ENCODE peak calls at places on chromosomes 13 and 19, in seven cellular contexts. A is transverse colon, B is suprapubic skin, Z is breast epithelium, Q is HCT116, T is GM23338, O is sigmoid colon. S is an unnamed sample. For H3K4me1, the result is how much of the 10 kb centered on the place peaks cover.

GRCh38 chr19:33114302-33114701 is 17.6 kb upstream of the WDR88 start:
- DNase-seq in B (no peak), Q (peak), A (no peak), T (no peak), Z (no peak), O (no peak), S (no peak)

GRCh38 chr13:103282571-103283450 is 216.6 kb upstream of the SLC10A2 start:
- DNase-seq in A (no peak), T (no peak), B (no peak), Z (no peak), Q (no peak), O (no peak), S (no peak)

GRCh38 chr19:17103177-17103576 is 27.6 kb downstream of the MYO9B start:
- DNase-seq in O (no peak), A (peak), B (no peak), Q (peak), Z (no peak), T (peak), S (no peak)

GRCh38 chr19:1421218-1421957 is 14.0 kb downstream of the DAZAP1 start:
- DNase-seq in O (no peak), B (no peak), Q (no peak), A (no peak), Z (no peak), T (no peak), S (no peak)

GRCh38 chr13:22091971-22092300 is 421.1 kb downstream of the FGF9 start:
- DNase-seq in A (no peak), T (no peak), Q (no peak), B (no peak), Z (no peak), O (no peak), S (no peak)

GRCh38 chr13:83325454-83325853 is 556.8 kb downstream of the SLITRK1 start:
- DNase-seq in T (no peak), B (no peak), Q (no peak), A (no peak), O (no peak), Z (no peak), S (no peak)

GRCh38 chr19:46975918-46976782 is 43.5 kb upstream of the NPAS1 start:
- DNase-seq in B (peak), O (peak), T (peak), Q (peak), A (peak), Z (peak), S (peak)

GRCh38 chr13:20349564-20350379 is 117.7 kb upstream of the GJB6 start:
- DNase-seq in O (no peak), T (no peak), A (no peak), Z (no peak), Q (no peak), B (no peak), S (no peak)

GRCh38 chr13:25179810-25180437 is 7.8 kb upstream of the AMER2 start:
- DNase-seq in A (no peak), O (no peak), Z (no peak), Q (no peak), T (no peak), B (no peak), S (no peak)

GRCh38 chr13:51539887-51540286 is 44.4 kb upstream of the WDFY2 start:
- DNase-seq in B (no peak), T (no peak), Q (no peak), A (no peak), O (no peak), Z (no peak), S (no peak)

GRCh38 chr19:32453736-32454135 is 48.2 kb downstream of the DPY19L3 start:
- DNase-seq in B (no peak), Z (no peak), O (no peak), T (no peak), A (no peak), Q (no peak), S (no peak)

GRCh38 chr13:35481777-35482176 is 5.3 kb upstream of the MAB21L1 start:
- DNase-seq in O (no peak), Q (no peak), T (no peak), A (no peak), B (no peak), Z (no peak), S (no peak)

GRCh38 chr19:9945319-9945966 is 9.1 kb upstream of the OLFM2 start:
- DNase-seq in O (peak), B (peak), T (peak), Z (peak), A (peak), Q (no peak), S (no peak)

GRCh38 chr13:87153371-87153770 is 517.8 kb upstream of the SLITRK5 start:
- DNase-seq in A (no peak), Z (no peak), O (no peak), Q (no peak), T (no peak), B (no peak), S (no peak)

DNA sequence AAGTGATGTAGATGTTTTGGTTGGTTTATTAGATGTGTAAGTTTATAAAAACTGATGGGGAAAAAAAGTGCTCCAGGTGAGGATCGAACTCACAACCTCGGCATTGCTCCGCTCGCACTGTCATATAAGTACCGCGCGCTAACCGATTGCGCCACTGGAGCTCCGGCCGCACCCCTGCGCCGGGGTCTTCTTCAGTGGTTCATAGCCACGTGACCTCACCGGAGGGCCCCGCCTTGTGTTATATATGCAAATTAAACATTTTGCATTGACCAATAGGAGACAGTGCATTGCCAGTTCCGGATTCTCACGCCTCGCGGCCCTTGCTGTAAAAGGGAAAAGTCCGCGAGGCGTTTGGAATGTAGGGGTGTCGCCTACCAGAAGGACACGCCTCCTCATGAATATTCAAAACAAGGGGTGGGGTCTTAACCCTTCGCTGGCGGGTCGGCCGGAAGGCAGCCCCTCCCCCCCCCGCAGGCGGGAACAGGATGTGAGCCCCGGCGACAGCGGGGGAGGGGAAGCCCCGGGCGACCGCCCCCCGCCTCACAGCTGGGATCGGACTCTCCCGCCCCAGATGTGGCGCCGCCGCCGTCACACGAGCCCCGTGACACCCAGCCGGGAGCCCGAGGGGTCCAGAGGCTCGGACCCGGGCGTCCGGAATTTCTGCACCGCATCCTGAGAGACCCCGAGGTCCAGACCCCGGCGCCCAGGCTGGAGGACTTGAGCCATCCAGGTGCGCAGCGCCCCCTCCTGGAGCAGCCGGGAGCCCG is at the start of gene PLEKHG2:
- DNase-seq in B (peak), A (peak), Q (peak), O (peak), T (peak), Z (peak), S (peak)
- TF ChIP-seq POLR2AphosphoS5 in B (peak), A (peak), Q (peak), O (peak), T (peak), Z (peak), S (peak)

GRCh38 chr19:18719541-18719940 is 36.1 kb downstream of the CRTC1 start:
- DNase-seq in A (no peak), T (no peak), Z (no peak), B (no peak), Q (no peak), O (no peak), S (no peak)
- H3K4me3 ChIP-seq in A (no peak), T (no peak), Z (no peak), B (no peak), Q (no peak), O (no peak), S (no peak)

GRCh38 chr19:45133661-45134060 is 27.1 kb downstream of the NKPD1 start:
- DNase-seq in O (no peak), A (no peak), T (no peak), Q (no peak), Z (no peak), B (no peak), S (no peak)

GRCh38 chr19:45130236-45130635 is 30.5 kb downstream of the NKPD1 start:
- DNase-seq in O (no peak), B (no peak), Q (no peak), Z (no peak), T (no peak), A (no peak), S (no peak)

GRCh38 chr19:45128806-45129205 is 32.0 kb downstream of the NKPD1 start:
- DNase-seq in Z (no peak), A (no peak), T (no peak), O (no peak), Q (no peak), B (no peak), S (no peak)

GRCh38 chr19:45128109-45128508 is 32.7 kb downstream of the NKPD1 start:
- DNase-seq in Q (no peak), T (no peak), B (no peak), Z (no peak), O (no peak), A (no peak), S (no peak)

GRCh38 chr19:45130888-45131615 is 29.7 kb downstream of the NKPD1 start:
- DNase-seq in A (no peak), O (no peak), B (no peak), T (no peak), Z (no peak), Q (peak), S (no peak)
- H3K4me1 ChIP-seq in A (under half), O (under half), B (under half), T (under half), Z (under half), Q (under half), S (under half)

GRCh38 chr19:18857223-18857622 is 25.5 kb downstream of the UPF1 start:
- DNase-seq in O (no peak), Q (no peak), A (no peak), Z (no peak), T (no peak), B (no peak), S (peak)

GRCh38 chr19:18860302-18860700 is 28.5 kb downstream of the UPF1 start:
- DNase-seq in T (no peak), Q (no peak), Z (no peak), O (no peak), A (no peak), B (no peak), S (peak)

GRCh38 chr19:18860725-18861124 is 29.0 kb downstream of the UPF1 start:
- DNase-seq in B (no peak), T (no peak), Q (no peak), A (no peak), Z (no peak), O (no peak), S (peak)

GRCh38 chr19:18859676-18860301 is 28.0 kb downstream of the UPF1 start:
- DNase-seq in O (no peak), Z (no peak), T (no peak), A (no peak), Q (no peak), B (no peak), S (peak)

GRCh38 chr19:18858906-18859646 is 27.3 kb downstream of the UPF1 start:
- DNase-seq in Q (no peak), Z (no peak), O (no peak), B (no peak), T (no peak), A (no peak), S (peak)
- TF ChIP-seq POLR2AphosphoS5 in Q (no peak), Z (no peak), O (no peak), B (no peak), T (no peak), A (no peak), S (peak)

GRCh38 chr19:50925734-50926133 is 14.5 kb upstream of the KLK4 start:
- DNase-seq in B (no peak), T (no peak), Z (no peak), O (no peak), A (no peak), Q (no peak), S (no peak)

GRCh38 chr19:50921391-50922315 is 10.5 kb upstream of the KLK4 start:
- DNase-seq in T (peak), B (no peak), O (no peak), A (no peak), Z (no peak), Q (no peak), S (no peak)

GRCh38 chr19:50924576-50924975 is 13.4 kb upstream of the KLK4 start:
- DNase-seq in Z (no peak), O (no peak), Q (no peak), T (no peak), A (no peak), B (no peak), S (no peak)

GRCh38 chr19:50926144-50926543 is 14.9 kb upstream of the KLK4 start:
- DNase-seq in Q (no peak), T (no peak), A (no peak), O (no peak), Z (no peak), B (no peak), S (no peak)

DNA sequence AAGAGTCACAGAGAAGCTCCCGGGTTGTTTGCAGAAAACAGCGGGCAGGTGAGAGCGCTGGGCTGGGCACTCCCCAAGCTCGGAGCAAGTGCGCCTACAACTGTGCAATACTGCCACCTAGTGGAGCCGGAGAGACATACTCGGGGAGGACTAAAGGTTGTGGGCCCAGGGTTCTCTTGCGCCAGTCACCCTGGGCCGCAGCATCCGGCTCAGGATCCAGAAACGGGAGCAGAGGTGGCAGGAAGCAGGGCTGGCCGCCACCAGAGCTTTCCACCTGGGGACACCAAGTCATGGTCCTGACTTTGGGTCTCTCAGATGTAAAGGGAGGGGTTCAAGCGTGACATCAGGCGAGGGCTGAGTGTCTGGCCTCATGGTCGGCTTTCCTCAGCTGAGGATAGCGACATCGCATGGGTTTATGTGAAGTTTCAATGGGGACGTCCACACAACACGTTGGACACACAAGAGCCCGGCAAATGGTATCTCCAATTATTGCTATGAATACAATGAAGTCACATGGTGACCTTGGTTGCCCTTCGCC is 11.2 kb upstream of the KLK4 start:
- DNase-seq in T (peak), B (no peak), O (peak), A (peak), Q (peak), Z (peak), S (peak)
- H3K4me3 ChIP-seq in T (peak), B (no peak), O (no peak), A (no peak), Q (no peak), Z (no peak), S (no peak)

DNA sequence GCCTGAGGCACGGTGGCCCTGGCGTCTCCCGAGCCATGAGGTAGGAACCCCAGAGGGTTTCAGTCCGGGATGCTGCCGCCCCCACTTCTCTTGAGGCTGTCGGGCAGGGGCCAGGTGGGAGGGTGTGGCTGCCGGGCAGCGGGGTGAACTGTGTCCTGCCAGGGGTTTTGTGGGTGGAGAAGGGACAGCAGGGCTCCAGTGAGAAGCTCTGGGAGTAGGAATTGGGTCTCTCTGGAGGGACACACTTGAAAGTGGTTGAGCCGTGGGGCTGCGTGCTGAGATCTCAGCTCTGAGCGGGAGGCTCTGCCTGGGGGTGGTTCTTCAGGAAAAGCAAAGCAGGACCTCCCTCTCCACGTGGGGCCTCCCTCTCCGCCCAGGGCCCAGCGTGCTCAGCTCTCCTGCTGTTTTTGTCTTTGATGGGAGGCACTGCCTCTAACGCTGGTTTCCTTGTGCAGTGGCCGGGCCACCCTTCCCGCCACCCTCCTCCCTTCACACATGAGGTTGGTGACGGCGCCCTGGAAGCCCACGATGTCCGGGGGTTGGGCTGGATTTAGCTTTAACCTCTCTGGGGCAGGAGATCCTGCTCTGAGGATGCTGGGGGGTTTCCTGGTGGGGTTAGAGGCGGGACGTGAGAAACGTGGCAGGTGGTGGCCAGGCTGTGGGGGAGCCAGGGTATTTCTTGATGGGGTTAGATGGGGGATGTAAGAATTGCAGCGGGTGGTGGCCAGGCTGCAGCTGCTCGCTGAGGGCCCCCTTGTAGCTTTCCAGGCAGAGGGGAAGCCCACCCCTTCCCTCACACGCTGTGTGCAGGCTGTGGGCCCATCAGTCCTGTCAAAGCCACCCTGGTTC is 15.3 kb upstream of the ZNF554 start:
- DNase-seq in Z (no peak), T (no peak), A (no peak), Q (no peak), B (no peak), O (no peak), S (no peak)
- H3K4me1 ChIP-seq in Z (under half), T (under half), A (under half), Q (under half), B (under half), O (under half), S (under half)

GRCh38 chr19:13022859-13023636 is 27.8 kb downstream of the NFIX start:
- DNase-seq in A (peak), Q (no peak), B (peak), Z (peak), T (peak), O (peak), S (no peak)

GRCh38 chr19:13023666-13024065 is 28.4 kb downstream of the NFIX start:
- DNase-seq in Z (no peak), T (no peak), B (no peak), Q (no peak), A (no peak), O (no peak), S (no peak)

GRCh38 chr19:13025819-13026477 is 30.7 kb downstream of the NFIX start:
- DNase-seq in Z (no peak), A (no peak), Q (no peak), T (no peak), B (no peak), O (no peak), S (no peak)

GRCh38 chr19:13024958-13025653 is 29.8 kb downstream of the NFIX start:
- DNase-seq in T (peak), A (peak), Q (no peak), O (peak), B (no peak), Z (no peak), S (no peak)

GRCh38 chr19:13024126-13024957 is 29.1 kb downstream of the NFIX start:
- DNase-seq in T (no peak), O (peak), A (no peak), Z (no peak), Q (no peak), B (no peak), S (no peak)
- TF ChIP-seq POLR2AphosphoS5 in T (no peak), O (no peak), A (no peak), Z (no peak), Q (no peak), B (no peak), S (no peak)

S was measured in spleen.